ENCODE peak calls at places on chromosomes 4 and X, in seven cellular contexts. J is left lung; L is esophagus squamous epithelium; V is upper lobe of left lung; N is mammary epithelial cell; E is cardiac muscle cell; K is CD4-positive, alpha-beta T cell. Z is an unnamed sample.

GRCh38 chr4:157600583-157600982 is 380.1 kb downstream of the GRIA2 start:
- DNase-seq in J (no peak), L (no peak), V (no peak), N (no peak), E (no peak), K (no peak), Z (no peak)

GRCh38 chr4:77172336-77172735 is 15.3 kb downstream of the CCNG2 start:
- DNase-seq in J (no peak), L (no peak), V (no peak), N (peak; percentile 91), E (no peak), K (no peak), Z (no peak)

GRCh38 chr4:86235549-86235948 is 124.3 kb downstream of the MAPK10 start:
- DNase-seq in J (no peak), L (no peak), V (no peak), N (no peak), E (peak; percentile 36), K (no peak), Z (no peak)

GRCh38 chr4:165203541-165204461 is 3.6 kb upstream of the KLHL2 start:
- DNase-seq in J (no peak), L (no peak), V (no peak), N (no peak), E (no peak), K (no peak), Z (no peak)

GRCh38 chr4:80538276-80538926 is 202.9 kb downstream of the CFAP299 start:
- DNase-seq in J (no peak), L (no peak), V (no peak), N (peak; percentile 67), E (no peak), K (no peak), Z (no peak)

GRCh38 chr4:53355919-53356521 is 9.8 kb downstream of the SCFD2 start:
- DNase-seq in J (no peak), L (no peak), V (no peak), N (no peak), E (no peak), K (no peak), Z (no peak)

GRCh38 chrX:30620980-30621716 is 32.1 kb upstream of the GK start:
- DNase-seq in J (no peak), L (no peak), V (no peak), N (peak; percentile 76), E (no peak), K (no peak), Z (no peak)

GRCh38 chrX:103520391-103520790 is 1.1 kb upstream of the RAB40A start:
- DNase-seq in J (no peak), L (no peak), V (no peak), N (no peak), E (no peak), K (no peak), Z (no peak)

GRCh38 chr4:62676962-62677361 is 1476.8 kb downstream of the ADGRL3 start:
- DNase-seq in J (no peak), L (no peak), V (no peak), N (no peak), E (no peak), K (no peak), Z (no peak)

GRCh38 chr4:137124278-137124932 is 407.9 kb downstream of the PCDH18 start:
- DNase-seq in J (no peak), L (no peak), V (no peak), N (peak; percentile 53), E (peak; percentile 60), K (no peak), Z (no peak)

GRCh38 chrX:43003939-43004338 is 226.0 kb upstream of the PPP1R2C start:
- DNase-seq in J (no peak), L (no peak), V (no peak), N (no peak), E (no peak), K (no peak), Z (no peak)

GRCh38 chr4:147749811-147750321 is 18.0 kb downstream of the ARHGAP10 start:
- DNase-seq in J (no peak), L (no peak), V (no peak), N (no peak), E (no peak), K (no peak), Z (no peak)

GRCh38 chrX:144916785-144917184 is 330.5 kb upstream of the SPANXN1 start:
- DNase-seq in J (no peak), L (no peak), V (no peak), N (no peak), E (no peak), K (no peak), Z (no peak)

GRCh38 chrX:723781-724180 is 93.2 kb downstream of the SHOX start:
- DNase-seq in J (no peak), L (no peak), V (no peak), N (no peak), E (no peak), K (no peak), Z (no peak)

GRCh38 chr4:38538517-38538916 is 125.5 kb upstream of the KLF3 start:
- DNase-seq in J (no peak), L (no peak), V (no peak), N (no peak), E (no peak), K (no peak), Z (no peak)

GRCh38 chr4:94641702-94642560 is 115.8 kb upstream of the BMPR1B start:
- DNase-seq in J (no peak), L (no peak), V (no peak), N (peak; percentile 60), E (no peak), K (no peak), Z (no peak)

GRCh38 chr4:41921476-41921875 is 13.8 kb upstream of the TMEM33 start:
- DNase-seq in J (no peak), L (no peak), V (no peak), N (no peak), E (no peak), K (no peak), Z (no peak)

GRCh38 chrX:84175274-84175673 is 12.7 kb downstream of the RPS6KA6 start:
- DNase-seq in J (no peak), L (no peak), V (no peak), N (no peak), E (no peak), K (no peak), Z (no peak)

GRCh38 chr4:41024556-41025491 is 189.5 kb downstream of the APBB2 start:
- DNase-seq in J (no peak), L (no peak), V (no peak), N (peak; percentile 57), E (no peak), K (no peak), Z (no peak)

GRCh38 chrX:40145001-40145631 is 47.4 kb upstream of the BCOR start:
- DNase-seq in J (no peak), L (no peak), V (peak; percentile 83), N (no peak), E (no peak), K (no peak), Z (no peak)

GRCh38 chrX:21438792-21439191 is 64.6 kb downstream of the CNKSR2 start:
- DNase-seq in J (no peak), L (no peak), V (no peak), N (no peak), E (no peak), K (no peak), Z (no peak)

GRCh38 chrX:24426340-24426913 is 38.7 kb upstream of the PDK3 start:
- DNase-seq in J (no peak), L (no peak), V (no peak), N (peak; percentile 88), E (no peak), K (no peak), Z (peak; percentile 20)

GRCh38 chr4:57575465-57575864 is 465.3 kb upstream of the IGFBP7 start:
- DNase-seq in J (no peak), L (no peak), V (no peak), N (no peak), E (no peak), K (no peak), Z (no peak)

GRCh38 chrX:155215443-155216178 is 649 bp upstream of the VBP1 start:
- DNase-seq in J (no peak), L (no peak), V (no peak), N (no peak), E (no peak), K (no peak), Z (no peak)

GRCh38 chrX:82775426-82775825 is 732.7 kb upstream of the POU3F4 start:
- DNase-seq in J (no peak), L (no peak), V (no peak), N (no peak), E (no peak), K (no peak), Z (no peak)
- TF ChIP-seq CTCF in J (no peak), L (no peak), V (no peak), N (no peak), E (no peak), K (no peak), Z (no peak)

GRCh38 chr4:139665690-139666529 is at the start of gene MGST2:
- DNase-seq in J (peak; percentile 81), L (peak; percentile 11), V (peak; percentile 37), N (peak; percentile 61), E (peak; percentile 89), K (no peak), Z (no peak)
- H3K9me3 ChIP-seq in J (no peaks in the 10 kb centered on the region), L (no peaks in the 10 kb centered on the region), V (no peaks in the 10 kb centered on the region), N (no peaks in the 10 kb centered on the region), E (no peaks in the 10 kb centered on the region), K (no peaks in the 10 kb centered on the region), Z (no peaks in the 10 kb centered on the region)

DNA sequence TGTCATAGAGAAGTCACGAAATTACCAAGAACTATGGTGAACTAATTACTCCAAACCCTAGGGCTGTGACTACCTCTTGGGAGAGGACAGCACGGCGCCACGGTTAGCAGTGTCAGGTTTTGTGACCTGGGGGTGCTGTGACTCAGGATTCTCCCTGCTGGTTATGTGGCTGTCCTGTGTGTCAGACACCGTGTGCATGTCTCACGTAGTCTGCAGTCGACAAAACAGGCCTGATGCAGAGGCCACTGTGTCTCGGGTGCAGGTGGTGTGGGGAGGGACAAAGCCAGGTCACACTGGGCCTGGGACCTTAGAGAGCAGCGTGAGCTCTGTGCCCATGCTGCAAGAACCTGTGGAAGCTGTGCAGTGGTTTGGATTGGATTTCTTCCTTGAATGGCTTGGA is 34.1 kb downstream of the TNIP2 start:
- DNase-seq in J (peak; percentile 8), L (no peak), V (no peak), N (no peak), E (no peak), K (no peak), Z (no peak)
- H3K27ac ChIP-seq in J (no peak overlapping the region), L (no peak overlapping the region), V (no peak overlapping the region), N (no peak overlapping the region), E (no peak overlapping the region), K (no peak overlapping the region), Z (no peak overlapping the region)

GRCh38 chr4:90240333-90240732 is 113.1 kb downstream of the CCSER1 start:
- DNase-seq in J (no peak), L (no peak), V (no peak), N (no peak), E (no peak), K (no peak), Z (no peak)

GRCh38 chr4:90241008-90241407 is 113.8 kb downstream of the CCSER1 start:
- DNase-seq in J (no peak), L (no peak), V (no peak), N (no peak), E (no peak), K (no peak), Z (no peak)

GRCh38 chr4:90246841-90247240 is 119.6 kb downstream of the CCSER1 start:
- DNase-seq in J (no peak), L (no peak), V (no peak), N (peak; percentile 65), E (no peak), K (no peak), Z (no peak)

DNA sequence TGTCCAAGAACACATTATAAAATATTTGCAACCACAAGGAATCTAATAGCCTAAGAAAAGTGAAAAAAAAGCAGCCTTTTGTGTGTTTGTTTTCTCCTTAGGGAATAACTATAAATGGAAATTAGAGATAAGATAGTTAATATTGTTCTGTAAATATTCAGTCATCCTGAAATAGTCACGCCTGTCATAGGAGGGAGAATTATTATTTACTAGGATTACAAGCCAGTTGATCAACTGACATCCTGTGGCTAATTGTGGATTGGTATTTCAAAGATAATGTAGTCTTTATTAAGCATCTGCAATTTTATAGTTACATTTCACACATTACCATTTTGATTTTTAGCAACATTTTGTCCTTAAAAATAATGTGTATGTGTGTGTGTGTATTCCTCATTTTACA is 118.6 kb downstream of the CCSER1 start:
- DNase-seq in J (no peak), L (no peak), V (no peak), N (no peak), E (no peak), K (no peak), Z (no peak)
- TF ChIP-seq CTCF in J (no peak), L (no peak), V (no peak), N (no peak), E (no peak), K (no peak), Z (no peak)